ENCODE peak calls at places on chromosomes 1 and 21, in seven cellular contexts. W is K562, Y is IMR-90, Q is HepG2, I is GM12878, O is HCT116, F is H1. V is an unnamed sample.

GRCh38 chr21:44348861-44349260 is 4.6 kb upstream of the TRPM2 start:
- DNase-seq in Q (no peak), I (no peak), O (no peak), Y (no peak), W (no peak), F (no peak), V (no peak)

GRCh38 chr1:161044535-161044907 is 1.3 kb downstream of the USF1 start:
- DNase-seq in W (no peak), F (no peak), I (no peak), O (no peak), Q (no peak), Y (peak; percentile 20), V (no peak)

GRCh38 chr1:68758666-68759209 is 261.9 kb upstream of the DEPDC1 start:
- DNase-seq in Q (no peak), F (peak; percentile 7), W (no peak), Y (no peak), I (no peak), O (peak; percentile 23), V (no peak)

GRCh38 chr21:45506836-45507522 is 35.3 kb downstream of the SLC19A1 start:
- DNase-seq in F (no peak), Q (no peak), I (no peak), Y (no peak), O (no peak), W (no peak), V (no peak)

GRCh38 chr1:5447479-5448070 is 544.6 kb downstream of the NPHP4 start:
- DNase-seq in Q (no peak), O (no peak), W (no peak), I (no peak), F (no peak), Y (no peak), V (no peak)

GRCh38 chr21:33042812-33043211 is 17.1 kb downstream of the OLIG2 start:
- DNase-seq in O (peak; percentile 50), Q (no peak), F (no peak), I (no peak), Y (peak; percentile 97), W (no peak), V (peak; percentile 91)

GRCh38 chr1:201015551-201016091 is 7.9 kb downstream of the KIF21B start:
- DNase-seq in W (peak; percentile 28), Y (peak; percentile 12), O (no peak), F (no peak), I (no peak), Q (no peak), V (peak; percentile 43)

GRCh38 chr1:14928412-14928811 is 225.1 kb upstream of the TMEM51 start:
- DNase-seq in O (no peak), F (no peak), Q (no peak), Y (no peak), I (no peak), W (peak; percentile 22), V (no peak)

GRCh38 chr1:223363057-223363855 is 720 bp downstream of the SUSD4 start:
- DNase-seq in O (no peak), Q (no peak), W (peak; percentile 42), I (no peak), Y (peak; percentile 26), F (no peak), V (no peak)

GRCh38 chr1:246753670-246754535 is 29.7 kb downstream of the SCCPDH start:
- DNase-seq in O (peak; percentile 52), Q (peak; percentile 50), I (peak; percentile 8), Y (peak; percentile 68), F (peak; percentile 72), W (peak; percentile 70), V (peak; percentile 60)

GRCh38 chr1:206550446-206550845 is 43.1 kb downstream of the RASSF5 start:
- DNase-seq in O (no peak), Q (no peak), I (no peak), W (no peak), F (no peak), Y (no peak), V (no peak)

GRCh38 chr1:32485554-32486255 is 20.8 kb downstream of the ZBTB8B start:
- DNase-seq in I (no peak), W (no peak), F (no peak), Q (no peak), O (no peak), Y (peak; percentile 15), V (no peak)

GRCh38 chr1:44076093-44076492 is 42.5 kb upstream of the KLF17 start:
- DNase-seq in F (no peak), Q (no peak), Y (no peak), W (no peak), O (no peak), I (no peak), V (no peak)

GRCh38 chr1:170664828-170665617 is 1.1 kb downstream of the PRRX1 start:
- DNase-seq in Q (no peak), W (no peak), Y (peak; percentile 61), F (no peak), O (no peak), I (no peak), V (peak; percentile 43)

GRCh38 chr21:33289199-33289819 is 23.1 kb downstream of the IL10RB start:
- DNase-seq in W (no peak), I (no peak), O (no peak), Y (peak; percentile 47), F (no peak), Q (no peak), V (no peak)

GRCh38 chr1:170765712-170766330 is 101.9 kb downstream of the PRRX1 start:
- DNase-seq in I (no peak), Q (no peak), W (no peak), Y (peak; percentile 64), O (peak; percentile 21), F (no peak), V (peak; percentile 32)

GRCh38 chr1:228141082-228141870 is 1.2 kb downstream of the GUK1 start:
- DNase-seq in F (no peak), Y (peak; percentile 33), Q (no peak), W (no peak), O (no peak), I (no peak), V (peak; percentile 33)

GRCh38 chr1:246001142-246001812 is 505.8 kb downstream of the SMYD3 start:
- DNase-seq in O (no peak), F (no peak), Q (no peak), I (no peak), Y (peak; percentile 82), W (no peak), V (no peak)

GRCh38 chr21:34797926-34798595 is 129.3 kb downstream of the CLIC6 start:
- DNase-seq in Q (no peak), I (no peak), O (no peak), W (no peak), F (no peak), Y (no peak), V (no peak)

GRCh38 chr1:114803001-114803400 is 22.5 kb upstream of the SIKE1 start:
- DNase-seq in Q (no peak), W (no peak), F (no peak), Y (no peak), I (no peak), O (no peak), V (no peak)

GRCh38 chr1:15186846-15187151 is 33.3 kb downstream of the TMEM51 start:
- DNase-seq in O (no peak), F (no peak), I (no peak), Y (no peak), W (no peak), Q (no peak), V (no peak)

GRCh38 chr1:179530352-179530751 is 45.4 kb downstream of the NPHS2 start:
- DNase-seq in Q (no peak), W (no peak), O (no peak), F (no peak), Y (no peak), I (no peak), V (no peak)
- TF ChIP-seq POLR2A in Q (no peak), W (no peak), O (no peak), F (no peak), Y (no peak), I (no peak), V (no peak)

DNA sequence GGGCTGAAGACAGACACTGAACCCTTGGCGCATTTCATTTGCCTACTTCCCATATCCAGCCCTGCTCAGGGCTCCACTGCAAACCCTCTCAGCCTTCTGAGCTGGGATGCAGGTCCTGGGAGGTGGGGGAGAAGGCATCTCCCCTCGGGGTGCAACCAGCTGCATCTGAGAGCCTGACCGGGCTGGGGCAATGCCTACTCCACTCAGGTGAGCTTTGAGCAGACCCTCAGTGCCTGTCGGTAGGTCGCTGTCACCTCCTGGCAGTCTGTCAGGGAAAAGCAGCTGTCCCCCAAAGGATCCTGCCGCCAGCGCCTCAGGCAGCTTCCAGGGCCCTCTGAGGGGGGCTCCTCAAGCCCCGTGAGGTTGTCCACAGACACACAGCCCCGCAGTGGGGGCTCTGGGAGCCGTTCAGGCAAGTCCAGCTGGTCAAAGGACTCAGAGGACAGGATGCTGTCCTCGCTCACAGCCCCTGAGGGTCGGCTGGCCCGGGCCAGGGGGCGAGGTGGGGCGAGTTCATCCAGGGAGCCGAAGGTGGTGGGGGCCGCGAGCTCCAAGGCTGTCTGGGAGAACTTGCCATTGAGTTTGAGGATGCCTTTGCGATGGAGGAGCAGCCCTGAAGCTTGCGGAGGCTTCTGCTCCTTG is 18.2 kb downstream of the NUAK2 start:
- DNase-seq in Y (no peak), F (no peak), I (no peak), Q (no peak), O (no peak), W (no peak), V (no peak)
- H3K9ac ChIP-seq in Y (no peak overlapping the region), F (peak overlapping the region; percentile 8), I (no peak overlapping the region), Q (no peak overlapping the region), O (no peak overlapping the region), W (no peak overlapping the region), V (no peak overlapping the region)

GRCh38 chr1:204506091-204506968 is 9.9 kb upstream of the MDM4 start:
- DNase-seq in W (peak; percentile 61), I (peak; percentile 88), F (peak; percentile 53), Y (peak; percentile 95), Q (peak; percentile 91), O (peak; percentile 88), V (peak; percentile 93)

GRCh38 chr1:204505674-204506073 is 10.5 kb upstream of the MDM4 start:
- DNase-seq in O (no peak), I (no peak), Q (no peak), F (no peak), Y (no peak), W (no peak), V (peak; percentile 56)

GRCh38 chr1:204509186-204509635 is 7.0 kb upstream of the MDM4 start:
- DNase-seq in W (no peak), F (no peak), Q (peak; percentile 38), I (no peak), O (no peak), Y (no peak), V (no peak)

GRCh38 chr1:204507317-204508105 is 8.7 kb upstream of the MDM4 start:
- DNase-seq in Y (peak; percentile 22), W (peak; percentile 40), Q (peak; percentile 64), F (peak; percentile 49), O (no peak), I (no peak), V (peak; percentile 36)

GRCh38 chr1:204506969-204507316 is 9.3 kb upstream of the MDM4 start:
- DNase-seq in I (peak; percentile 97), O (peak; percentile 87), W (peak; percentile 66), Y (peak; percentile 92), F (peak; percentile 71), Q (peak; percentile 85), V (peak; percentile 97)
- TF ChIP-seq POLR2A in I (peak; percentile 42), O (no peak), W (no peak), Y (no peak), F (no peak), Q (no peak), V (no peak)

DNA sequence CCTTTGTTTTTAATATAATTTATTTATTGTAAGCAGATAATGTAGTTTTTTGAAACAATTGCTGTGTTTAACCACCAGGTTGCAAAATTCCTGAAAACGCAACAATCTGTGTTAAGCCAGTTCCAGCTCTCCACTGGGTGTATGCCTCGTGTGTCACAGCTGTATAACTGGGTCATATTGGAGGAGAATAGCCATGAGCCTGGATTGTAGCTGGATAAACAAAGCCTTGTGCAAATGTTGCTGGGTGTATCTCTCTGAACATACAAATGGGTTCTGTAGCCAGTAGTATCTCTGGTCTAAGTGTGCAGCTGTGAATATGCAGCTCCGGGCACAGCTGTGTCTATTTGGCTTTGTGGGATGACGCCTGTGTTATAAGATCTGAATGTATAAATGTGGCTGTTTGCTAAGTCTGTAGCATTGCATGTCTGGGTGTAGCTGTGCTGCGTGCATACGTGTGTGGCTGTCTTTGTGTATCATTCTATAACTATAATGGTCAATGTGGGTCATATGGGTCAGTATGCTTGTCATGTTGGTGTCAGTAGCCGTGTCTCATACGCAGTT is 2.7 kb downstream of the TCEA3 start:
- DNase-seq in F (no peak), O (no peak), Y (peak; percentile 90), I (no peak), W (peak; percentile 51), Q (peak; percentile 51), V (no peak)
- H3K9ac ChIP-seq in F (no peak overlapping the region), O (no peak overlapping the region), Y (peak overlapping the region; percentile 67), I (no peak overlapping the region), W (peak overlapping the region; percentile 88), Q (no peak overlapping the region), V (no peak overlapping the region)